ENCODE peak calls at places on chromosomes 1 and 21, in four cellular contexts. D, U, H and J are unnamed samples.
A peak's percentile ranks its signal among the peaks of the same experiment; 100 is the strongest.

GRCh38 chr21:17900281-17900989 is 81.3 kb upstream of the C21orf91 start:
- DNase-seq in U (no peak), D (peak; percentile 67), H (no peak), J (no peak)

GRCh38 chr21:21200103-21200938 is 202.1 kb downstream of the NCAM2 start:
- DNase-seq in U (no peak), H (no peak), D (no peak), J (no peak)

GRCh38 chr1:9136925-9137324 is 8.0 kb upstream of the GPR157 start:
- DNase-seq in U (no peak), D (no peak), H (no peak), J (no peak)

GRCh38 chr1:46218443-46218842 is 15.3 kb downstream of the LURAP1 start:
- DNase-seq in U (peak; percentile 30), D (no peak), H (no peak), J (no peak)

GRCh38 chr1:50793521-50793920 is 166.5 kb downstream of the FAF1 start:
- DNase-seq in D (no peak), H (no peak), U (no peak), J (no peak)

GRCh38 chr1:217369271-217369981 is 261.5 kb downstream of the GPATCH2 start:
- DNase-seq in U (no peak), H (no peak), D (no peak), J (no peak)

GRCh38 chr1:40315795-40316594 is 1.1 kb downstream of the COL9A2 start:
- DNase-seq in U (peak; percentile 39), H (no peak), D (no peak), J (peak; percentile 52)

GRCh38 chr1:230172016-230172356 is 104.9 kb downstream of the GALNT2 start:
- DNase-seq in U (no peak), D (no peak), H (no peak), J (no peak)

GRCh38 chr1:229447809-229448252 is 13.9 kb upstream of the ACTA1 start:
- DNase-seq in D (no peak), H (no peak), U (no peak), J (no peak)

GRCh38 chr1:21909787-21910503 is 27.2 kb downstream of the HSPG2 start:
- DNase-seq in H (no peak), D (peak; percentile 84), U (peak; percentile 69), J (no peak)

GRCh38 chr1:30415171-30415940 is 308.0 kb downstream of the MATN1 start:
- DNase-seq in U (no peak), D (no peak), H (no peak), J (no peak)

GRCh38 chr1:17735340-17735739 is 19.8 kb upstream of the ACTL8 start:
- DNase-seq in U (no peak), D (no peak), H (no peak), J (no peak)

GRCh38 chr1:230102472-230102871 is 35.4 kb downstream of the GALNT2 start:
- DNase-seq in U (no peak), D (no peak), H (no peak), J (no peak)

GRCh38 chr1:56330400-56331026 is 248.8 kb downstream of the PLPP3 start:
- DNase-seq in D (no peak), H (no peak), U (no peak), J (no peak)

GRCh38 chr1:12615166-12615915 is 2.7 kb downstream of the DHRS3 start:
- DNase-seq in D (no peak), U (no peak), H (no peak), J (no peak)

GRCh38 chr1:29824478-29825273 is 588.4 kb downstream of the PTPRU start:
- DNase-seq in U (no peak), H (no peak), D (peak; percentile 22), J (no peak)

GRCh38 chr21:44350773-44351481 is 2.5 kb upstream of the TRPM2 start:
- DNase-seq in H (no peak), U (no peak), D (no peak), J (no peak)

GRCh38 chr1:171346866-171347265 is 32.9 kb downstream of the FMO4 start:
- DNase-seq in H (no peak), U (no peak), D (no peak), J (no peak)

GRCh38 chr21:10272216-10272615 is 249.2 kb upstream of the TPTE start:
- DNase-seq in H (no peak), U (no peak), D (peak; percentile 20), J (no peak)

GRCh38 chr1:69433073-69433472 is 134.6 kb upstream of the LRRC7 start:
- DNase-seq in D (no peak), U (no peak), H (no peak), J (no peak)

GRCh38 chr1:76942549-76942948 is 75.3 kb downstream of the ST6GALNAC5 start:
- DNase-seq in U (no peak), H (no peak), D (no peak), J (no peak)

GRCh38 chr1:113505357-113505756 is 115.0 kb downstream of the MAGI3 start:
- DNase-seq in U (no peak), D (no peak), H (no peak), J (no peak)

GRCh38 chr21:38869946-38870345 is 64.2 kb downstream of the ETS2 start:
- DNase-seq in U (no peak), H (no peak), D (no peak), J (no peak)

GRCh38 chr1:31848381-31848897 is 32.6 kb upstream of the SPOCD1 start:
- DNase-seq in U (peak; percentile 90), H (peak; percentile 30), D (no peak), J (no peak)

GRCh38 chr1:61474963-61475362 is 250.0 kb downstream of the TM2D1 start:
- DNase-seq in D (no peak), U (no peak), H (no peak), J (no peak)

GRCh38 chr21:15065381-15066230 is 806 bp upstream of the NRIP1 start:
- DNase-seq in U (peak; percentile 65), H (peak; percentile 55), D (peak; percentile 86), J (peak; percentile 42)

GRCh38 chr1:20699558-20699957 is 18.2 kb downstream of the KIF17 start:
- DNase-seq in H (no peak), U (no peak), D (peak; percentile 56), J (no peak)

GRCh38 chr21:29194847-29195246 is 64.4 kb downstream of the MAP3K7CL start:
- DNase-seq in D (no peak), U (no peak), H (no peak), J (no peak)

GRCh38 chr1:91650764-91651163 is 150.1 kb downstream of the CDC7 start:
- DNase-seq in H (no peak), D (peak; percentile 61), U (peak; percentile 21), J (no peak)

GRCh38 chr21:34037009-34037408 is 36.4 kb upstream of the MRPS6 start:
- DNase-seq in U (no peak), H (no peak), D (no peak), J (no peak)

GRCh38 chr1:230128569-230129269 is 61.7 kb downstream of the GALNT2 start:
- DNase-seq in H (no peak), U (no peak), D (no peak), J (no peak)

GRCh38 chr1:86739901-86740507 is 35.6 kb downstream of the SH3GLB1 start:
- DNase-seq in U (no peak), H (no peak), D (no peak), J (no peak)

GRCh38 chr1:206067486-206068302 is 14.7 kb downstream of the RHEX start:
- DNase-seq in U (peak; percentile 65), D (no peak), H (no peak), J (no peak)

GRCh38 chr1:214808845-214809460 is 206.0 kb downstream of the CENPF start:
- DNase-seq in U (no peak), H (no peak), D (no peak), J (no peak)

GRCh38 chr1:64396817-64397216 is 73.1 kb upstream of the CACHD1 start:
- DNase-seq in D (no peak), H (no peak), U (no peak), J (no peak)

GRCh38 chr1:94917251-94917650 is 9.7 kb downstream of the CNN3 start:
- DNase-seq in D (no peak), H (no peak), U (no peak), J (no peak)

GRCh38 chr1:52709016-52709415 is 10.9 kb upstream of the COA7 start:
- DNase-seq in H (no peak), D (no peak), U (no peak), J (no peak)

GRCh38 chr1:65050735-65051134 is 84.4 kb upstream of the JAK1 start:
- DNase-seq in H (no peak), U (no peak), D (no peak), J (no peak)

DNA sequence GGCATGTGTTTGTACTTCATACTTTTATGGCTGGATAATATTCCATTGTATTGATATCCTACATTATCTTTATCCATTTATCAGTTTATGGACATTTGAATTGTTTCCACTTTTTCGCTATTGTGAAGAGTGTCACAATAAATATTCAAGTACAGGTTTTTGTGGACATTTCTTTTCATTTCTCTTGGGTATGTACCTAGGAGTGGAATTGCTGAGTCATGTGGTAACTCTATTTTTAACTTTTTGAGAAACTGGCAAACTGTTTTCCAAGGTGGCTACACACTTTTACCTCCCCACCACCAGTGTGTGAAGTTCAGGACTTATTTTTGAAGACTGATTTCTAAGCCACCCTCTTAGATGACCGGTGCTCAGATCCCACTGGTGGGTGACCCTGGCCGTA is 39.0 kb upstream of the DSCAM start:
- DNase-seq in U (no peak), H (no peak), D (no peak), J (no peak)
- H3K27ac ChIP-seq in U (no peak overlapping the region), H (no peak overlapping the region), D (no peak overlapping the region), J (no peak overlapping the region)

GRCh38 chr1:38962560-38962959 is 20.9 kb upstream of the RHBDL2 start:
- DNase-seq in H (no peak), D (no peak), U (no peak), J (no peak)
- H3K27ac ChIP-seq in H (no peak overlapping the region), D (no peak overlapping the region), U (no peak overlapping the region), J (no peak overlapping the region)

DNA sequence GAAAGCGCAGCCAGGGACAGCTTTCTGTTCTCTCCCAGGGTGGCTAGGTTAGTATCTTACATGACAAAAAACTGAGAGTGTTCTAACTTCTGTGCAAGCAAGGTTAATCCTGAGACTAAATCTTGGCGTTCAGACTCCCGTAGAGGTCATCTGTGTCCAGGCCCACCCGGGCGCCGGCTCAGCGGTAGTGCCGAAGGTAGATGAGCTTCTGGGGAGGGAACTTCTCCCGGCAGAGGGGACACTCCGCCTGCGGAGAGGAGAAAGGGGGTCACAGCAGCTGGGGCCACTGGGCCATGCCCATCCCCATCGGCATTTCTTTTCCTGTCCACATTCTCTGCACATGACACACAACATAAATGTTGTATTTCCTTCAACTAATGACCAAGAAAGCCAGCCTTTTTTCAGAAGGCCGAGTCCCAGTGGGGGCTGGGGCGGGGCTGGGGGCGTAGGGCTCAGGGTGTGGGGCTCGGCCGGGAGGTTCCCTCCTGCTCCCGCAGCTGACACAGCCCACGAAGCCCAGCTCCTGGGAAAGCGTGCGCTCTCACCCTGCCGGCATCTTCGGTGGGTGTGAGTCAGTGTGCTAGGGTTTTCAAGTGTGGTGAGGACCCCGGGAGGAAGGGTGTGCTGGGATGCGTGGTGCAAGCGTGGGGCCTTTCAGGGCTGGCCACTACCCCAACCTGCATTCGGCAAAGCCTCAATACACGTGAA is 6.6 kb downstream of the PEX10 start:
- DNase-seq in H (no peak), D (no peak), U (no peak), J (no peak)
- H3K27ac ChIP-seq in H (no peak overlapping the region), D (no peak overlapping the region), U (no peak overlapping the region), J (no peak overlapping the region)

GRCh38 chr1:6745073-6745472 is 40.2 kb upstream of the CAMTA1 start:
- DNase-seq in H (no peak), D (no peak), U (no peak), J (no peak)

GRCh38 chr1:6738987-6739386 is 37.4 kb upstream of the DNAJC11 start:
- DNase-seq in U (no peak), H (no peak), D (no peak), J (no peak)

GRCh38 chr1:6747679-6748078 is 37.6 kb upstream of the CAMTA1 start:
- DNase-seq in H (no peak), D (no peak), U (no peak), J (no peak)

GRCh38 chr1:6743189-6744101 is 41.8 kb upstream of the CAMTA1 start:
- DNase-seq in U (peak; percentile 29), D (peak; percentile 72), H (no peak), J (no peak)
- H3K27ac ChIP-seq in U (peak overlapping the region; percentile 35), D (peak overlapping the region; percentile 78), H (no peak overlapping the region), J (peak overlapping the region; percentile 68)

GRCh38 chr21:42654913-42655796 is 1.7 kb downstream of the PDE9A start:
- DNase-seq in U (no peak), D (peak; percentile 15), H (no peak), J (no peak)
- H3K27ac ChIP-seq in U (no peak overlapping the region), D (peak overlapping the region; percentile 86), H (no peak overlapping the region), J (peak overlapping the region; percentile 23)